ENCODE peak calls at places on chromosomes 11 and 22, in five cellular contexts. One of them, this sample, is unnamed.

GRCh38 chr11:36271794-36272409 is 17.3 kb downstream of the COMMD9 start:
- DNase-seq in sigmoid colon: no peak
- DNase-seq in GM12891: no peak
- DNase-seq in prostate gland: no peak
- DNase-seq in NCI-H524: no peak
- DNase-seq in this sample: no peak

GRCh38 chr22:31235076-31235475 is 23.0 kb downstream of the LIMK2 start:
- DNase-seq in prostate gland: no peak
- DNase-seq in GM12891: no peak
- DNase-seq in sigmoid colon: no peak
- DNase-seq in NCI-H524: no peak
- DNase-seq in this sample: no peak

GRCh38 chr22:23547818-23548500 is 32.1 kb downstream of the IGLL1 start:
- DNase-seq in prostate gland: no peak
- DNase-seq in NCI-H524: no peak
- DNase-seq in sigmoid colon: peak
- DNase-seq in GM12891: no peak
- DNase-seq in this sample: no peak

GRCh38 chr11:8873966-8874365 is 37.0 kb upstream of the AKIP1 start:
- DNase-seq in sigmoid colon: no peak
- DNase-seq in prostate gland: no peak
- DNase-seq in GM12891: no peak
- DNase-seq in NCI-H524: no peak
- DNase-seq in this sample: no peak

GRCh38 chr11:22522225-22522624 is 103.4 kb downstream of the FANCF start:
- DNase-seq in sigmoid colon: no peak
- DNase-seq in GM12891: no peak
- DNase-seq in NCI-H524: no peak
- DNase-seq in prostate gland: no peak
- DNase-seq in this sample: no peak

GRCh38 chr22:23690713-23691112 is at the start of gene RGL4:
- DNase-seq in NCI-H524: no peak
- DNase-seq in GM12891: no peak
- DNase-seq in prostate gland: no peak
- DNase-seq in sigmoid colon: no peak
- DNase-seq in this sample: peak

GRCh38 chr11:93085097-93085496 is 112.7 kb downstream of the SLC36A4 start:
- DNase-seq in GM12891: no peak
- DNase-seq in prostate gland: no peak
- DNase-seq in NCI-H524: no peak
- DNase-seq in sigmoid colon: no peak
- DNase-seq in this sample: no peak

GRCh38 chr22:39556970-39557811 is 13.4 kb upstream of the CACNA1I start:
- DNase-seq in GM12891: no peak
- DNase-seq in prostate gland: no peak
- DNase-seq in sigmoid colon: no peak
- DNase-seq in NCI-H524: no peak
- DNase-seq in this sample: no peak

GRCh38 chr22:36541831-36542391 is 12.9 kb upstream of the EIF3D start:
- DNase-seq in sigmoid colon: no peak
- DNase-seq in GM12891: no peak
- DNase-seq in NCI-H524: no peak
- DNase-seq in prostate gland: peak
- DNase-seq in this sample: peak

This sample was measured in chondrocyte.